ENCODE peak calls at places on chromosomes 3 and 15, in nine cellular contexts. M is activated CD4-positive, alpha-beta T cell treated with anti-CD3 and anti-CD28 coated beads for 36 hours; O is HepG2; Y is mucosa of descending colon; J is left lobe of liver; U is left ventricle myocardium superior; B is naive thymus-derived CD4-positive, alpha-beta T cell; H is sciatic nerve; Z is natural killer cell. C is an unnamed sample.

GRCh38 chr3:147365196-147366115 is 40.9 kb downstream of the ZIC4 start:
- ATAC-seq in O (no peak), U (no peak), Z (no peak), M (no peak), H (no peak), Y (no peak), B (no peak), J (no peak), C (no peak)

GRCh38 chr3:44076221-44076829 is 165.4 kb upstream of the TOPAZ1 start:
- ATAC-seq in J (no peak), U (no peak), Z (no peak), M (no peak), H (no peak), B (no peak), O (no peak), Y (no peak), C (no peak)

GRCh38 chr3:112392393-112393359 is 59.7 kb downstream of the CD200 start:
- ATAC-seq in U (no peak), J (no peak), H (no peak), B (no peak), Y (no peak), M (peak; percentile 39), O (no peak), Z (no peak), C (no peak)

GRCh38 chr15:85404922-85405293 is 24.5 kb downstream of the AKAP13 start:
- ATAC-seq in Z (no peak), U (no peak), H (no peak), M (peak; percentile 23), J (no peak), O (no peak), Y (peak; percentile 28), B (no peak), C (peak; percentile 40)

GRCh38 chr15:99057697-99058420 is 47.0 kb upstream of the SYNM start:
- ATAC-seq in H (no peak), M (no peak), J (no peak), Z (no peak), B (no peak), O (no peak), Y (no peak), U (peak; percentile 57), C (peak; percentile 21)

GRCh38 chr3:56988458-56988857 is 72.0 kb upstream of the SPATA12 start:
- ATAC-seq in O (no peak), H (no peak), M (no peak), B (no peak), Y (no peak), U (peak; percentile 63), J (no peak), Z (no peak), C (no peak)

GRCh38 chr3:52663098-52663497 is 22.6 kb downstream of the PBRM1 start:
- ATAC-seq in U (no peak), H (no peak), J (peak; percentile 83), O (no peak), Y (no peak), B (no peak), Z (no peak), M (no peak), C (no peak)

GRCh38 chr3:184568918-184569829 is 7.6 kb downstream of the EPHB3 start:
- ATAC-seq in H (peak; percentile 90), O (peak; percentile 31), U (peak; percentile 89), Y (peak; percentile 48), J (peak; percentile 77), B (peak; percentile 45), M (peak; percentile 37), Z (no peak), C (peak; percentile 37)

GRCh38 chr15:58980351-58980939 is 7.0 kb upstream of the RNF111 start:
- ATAC-seq in M (no peak), Z (no peak), O (no peak), J (peak; percentile 67), H (no peak), B (peak; percentile 62), U (no peak), Y (peak; percentile 34), C (peak; percentile 40)

GRCh38 chr15:68333775-68334470 is 56.4 kb downstream of the FEM1B start:
- ATAC-seq in J (no peak), O (no peak), Z (no peak), M (no peak), H (no peak), U (no peak), Y (peak; percentile 25), B (no peak), C (no peak)

GRCh38 chr15:54719325-54719724 is 477.4 kb downstream of the RSL24D1 start:
- ATAC-seq in U (no peak), H (no peak), Z (no peak), B (no peak), M (no peak), O (no peak), Y (no peak), J (no peak), C (no peak)

GRCh38 chr3:39147711-39148115 is 5.7 kb downstream of the CSRNP1 start:
- ATAC-seq in Z (peak; percentile 9), Y (peak; percentile 4), O (peak; percentile 1), H (no peak), U (no peak), J (no peak), B (no peak), M (no peak), C (no peak)

GRCh38 chr3:150761831-150762661 is 923 bp downstream of the SIAH2 start:
- ATAC-seq in O (no peak), Y (peak; percentile 11), B (no peak), H (peak; percentile 44), J (peak; percentile 20), M (no peak), Z (no peak), U (peak; percentile 15), C (no peak)

GRCh38 chr3:149958171-149958796 is 12.4 kb downstream of the PFN2 start:
- ATAC-seq in H (no peak), J (peak; percentile 70), B (no peak), M (peak; percentile 78), Y (peak; percentile 90), Z (no peak), O (no peak), U (no peak), C (peak; percentile 94)

GRCh38 chr3:9298236-9298635 is 48.8 kb upstream of the SRGAP3 start:
- ATAC-seq in O (no peak), U (no peak), J (no peak), M (no peak), B (no peak), H (no peak), Z (no peak), Y (no peak), C (no peak)

GRCh38 chr3:81989773-81990172 is 228.3 kb upstream of the GBE1 start:
- ATAC-seq in M (no peak), O (no peak), B (no peak), Y (no peak), U (no peak), J (no peak), H (no peak), Z (no peak), C (no peak)

C was measured in esophagus mucosa.